ENCODE peak calls at places on chromosomes 12 and 14, in five cellular contexts. One of them, this sample, is unnamed.

GRCh38 chr12:29625359-29625953 is 128.0 kb upstream of the OVCH1 start:
- DNase-seq in psoas muscle: no peak
- DNase-seq in IMR-90: peak
- DNase-seq in tibial artery: no peak
- DNase-seq in H9: no peak
- DNase-seq in this sample: no peak

GRCh38 chr12:112577473-112578334 is 159.0 kb downstream of the PTPN11 start:
- DNase-seq in psoas muscle: no peak
- DNase-seq in IMR-90: no peak
- DNase-seq in tibial artery: no peak
- DNase-seq in H9: peak
- DNase-seq in this sample: no peak

GRCh38 chr12:52132754-52133161 is 53.3 kb downstream of the SMIM41 start:
- DNase-seq in psoas muscle: peak
- DNase-seq in IMR-90: no peak
- DNase-seq in tibial artery: peak
- DNase-seq in H9: no peak
- DNase-seq in this sample: no peak

GRCh38 chr14:61420326-61420725 is 98.9 kb downstream of the PRKCH start:
- DNase-seq in psoas muscle: no peak
- DNase-seq in IMR-90: peak
- DNase-seq in tibial artery: no peak
- DNase-seq in H9: no peak
- DNase-seq in this sample: no peak

GRCh38 chr12:104536841-104537240 is 80.1 kb downstream of the CHST11 start:
- DNase-seq in psoas muscle: no peak
- DNase-seq in IMR-90: no peak
- DNase-seq in tibial artery: no peak
- DNase-seq in H9: no peak
- DNase-seq in this sample: no peak

GRCh38 chr12:51217133-51217967 is 512 bp downstream of the POU6F1 start:
- DNase-seq in psoas muscle: peak
- DNase-seq in IMR-90: no peak
- DNase-seq in tibial artery: peak
- DNase-seq in H9: peak
- DNase-seq in this sample: peak

GRCh38 chr12:2753536-2753935 is 41.2 kb upstream of the FKBP4 start:
- DNase-seq in psoas muscle: no peak
- DNase-seq in IMR-90: no peak
- DNase-seq in tibial artery: no peak
- DNase-seq in H9: peak
- DNase-seq in this sample: no peak

GRCh38 chr14:78758333-78758732 is 588.2 kb downstream of the NRXN3 start:
- DNase-seq in psoas muscle: no peak
- DNase-seq in IMR-90: peak
- DNase-seq in tibial artery: no peak
- DNase-seq in H9: no peak
- DNase-seq in this sample: no peak

GRCh38 chr12:114166360-114166759 is 200.2 kb upstream of the RBM19 start:
- DNase-seq in psoas muscle: no peak
- DNase-seq in IMR-90: peak
- DNase-seq in tibial artery: no peak
- DNase-seq in H9: peak
- DNase-seq in this sample: no peak

GRCh38 chr14:60705100-60705499 is 19.1 kb downstream of the SIX4 start:
- DNase-seq in psoas muscle: no peak
- DNase-seq in IMR-90: no peak
- DNase-seq in tibial artery: no peak
- DNase-seq in H9: no peak
- DNase-seq in this sample: no peak

GRCh38 chr12:100114574-100114973 is 28.1 kb downstream of the BLTP3B start:
- DNase-seq in psoas muscle: no peak
- DNase-seq in IMR-90: no peak
- DNase-seq in tibial artery: no peak
- DNase-seq in H9: no peak
- DNase-seq in this sample: no peak

GRCh38 chr12:46268617-46269428 is at the start of gene SLC38A1:
- DNase-seq in psoas muscle: peak
- DNase-seq in IMR-90: peak
- DNase-seq in tibial artery: peak
- DNase-seq in H9: peak
- DNase-seq in this sample: peak

GRCh38 chr14:20412876-20413784 is at the start of gene TEP1:
- DNase-seq in psoas muscle: peak
- DNase-seq in IMR-90: peak
- DNase-seq in tibial artery: peak
- DNase-seq in H9: peak
- DNase-seq in this sample: peak

GRCh38 chr14:92421756-92422155 is 91.8 kb upstream of the RIN3 start:
- DNase-seq in psoas muscle: no peak
- DNase-seq in IMR-90: no peak
- DNase-seq in tibial artery: no peak
- DNase-seq in H9: no peak
- DNase-seq in this sample: no peak

GRCh38 chr14:55271572-55272414 is 572 bp downstream of the FBXO34 start:
- DNase-seq in psoas muscle: peak
- DNase-seq in IMR-90: peak
- DNase-seq in tibial artery: peak
- DNase-seq in H9: peak
- DNase-seq in this sample: peak

GRCh38 chr12:7374423-7375144 is 69.4 kb downstream of the CD163L1 start:
- DNase-seq in psoas muscle: peak
- DNase-seq in IMR-90: peak
- DNase-seq in tibial artery: no peak
- DNase-seq in H9: peak
- DNase-seq in this sample: peak

GRCh38 chr12:12872139-12872933 is 19.0 kb upstream of the GPRC5A start:
- DNase-seq in psoas muscle: no peak
- DNase-seq in IMR-90: peak
- DNase-seq in tibial artery: no peak
- DNase-seq in H9: peak
- DNase-seq in this sample: no peak

GRCh38 chr14:26138764-26139445 is 458.9 kb downstream of the NOVA1 start:
- DNase-seq in psoas muscle: no peak
- DNase-seq in IMR-90: no peak
- DNase-seq in tibial artery: no peak
- DNase-seq in H9: no peak
- DNase-seq in this sample: no peak

GRCh38 chr12:123041042-123041531 is 60.6 kb downstream of the ARL6IP4 start:
- DNase-seq in psoas muscle: no peak
- DNase-seq in IMR-90: no peak
- DNase-seq in tibial artery: no peak
- DNase-seq in H9: no peak
- DNase-seq in this sample: no peak

GRCh38 chr14:54498579-54498978 is 9.8 kb upstream of the GMFB start:
- DNase-seq in psoas muscle: no peak
- DNase-seq in IMR-90: no peak
- DNase-seq in tibial artery: no peak
- DNase-seq in H9: no peak
- DNase-seq in this sample: no peak

GRCh38 chr14:50335989-50336391 is 23.9 kb downstream of the DMAC2L start:
- DNase-seq in psoas muscle: peak
- DNase-seq in IMR-90: peak
- DNase-seq in tibial artery: no peak
- DNase-seq in H9: no peak
- DNase-seq in this sample: peak

GRCh38 chr12:69243099-69244084 is 4.0 kb downstream of the CPSF6 start:
- DNase-seq in psoas muscle: no peak
- DNase-seq in IMR-90: no peak
- DNase-seq in tibial artery: no peak
- DNase-seq in H9: no peak
- DNase-seq in this sample: no peak

GRCh38 chr14:99055019-99055418 is 217.0 kb downstream of the BCL11B start:
- DNase-seq in psoas muscle: no peak
- DNase-seq in IMR-90: no peak
- DNase-seq in tibial artery: no peak
- DNase-seq in H9: no peak
- DNase-seq in this sample: no peak

GRCh38 chr12:599756-600155 is 63.5 kb downstream of the NINJ2 start:
- DNase-seq in psoas muscle: no peak
- DNase-seq in IMR-90: no peak
- DNase-seq in tibial artery: peak
- DNase-seq in H9: no peak
- DNase-seq in this sample: no peak

GRCh38 chr14:64826845-64827244 is 52.9 kb downstream of the SPTB start:
- DNase-seq in psoas muscle: peak
- DNase-seq in IMR-90: no peak
- DNase-seq in tibial artery: no peak
- DNase-seq in H9: no peak
- DNase-seq in this sample: no peak

GRCh38 chr14:64834965-64835364 is 44.7 kb downstream of the SPTB start:
- DNase-seq in psoas muscle: no peak
- DNase-seq in IMR-90: no peak
- DNase-seq in tibial artery: no peak
- DNase-seq in H9: no peak
- DNase-seq in this sample: no peak

GRCh38 chr14:64828096-64828495 is 51.6 kb downstream of the SPTB start:
- DNase-seq in psoas muscle: no peak
- DNase-seq in IMR-90: no peak
- DNase-seq in tibial artery: no peak
- DNase-seq in H9: no peak
- DNase-seq in this sample: no peak

GRCh38 chr14:64831419-64831818 is 48.3 kb downstream of the SPTB start:
- DNase-seq in psoas muscle: no peak
- DNase-seq in IMR-90: no peak
- DNase-seq in tibial artery: no peak
- DNase-seq in H9: no peak
- DNase-seq in this sample: no peak

DNA sequence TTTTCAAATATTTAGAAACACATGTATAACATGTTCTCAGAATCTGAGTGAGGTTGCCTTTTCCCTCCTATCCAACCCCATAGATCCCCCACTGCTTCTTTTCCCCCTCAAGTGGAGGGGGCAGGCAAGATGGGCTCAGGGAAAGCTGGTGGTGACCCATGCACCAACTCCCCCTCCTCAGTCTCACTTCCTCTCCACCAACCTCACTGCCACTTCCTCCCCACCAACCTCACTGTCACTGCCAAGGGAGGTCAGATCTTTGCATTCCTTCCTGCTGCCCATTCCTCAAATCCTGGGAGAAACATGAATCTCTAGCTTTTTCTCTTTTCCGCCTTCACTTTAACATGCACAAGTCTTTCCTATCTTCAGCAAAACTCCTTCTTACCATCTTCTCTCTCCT is 48.7 kb downstream of the SPTB start:
- DNase-seq in psoas muscle: no peak
- DNase-seq in IMR-90: no peak
- DNase-seq in tibial artery: no peak
- DNase-seq in H9: no peak
- DNase-seq in this sample: no peak
- H3K27ac ChIP-seq in psoas muscle: peak
- H3K27ac ChIP-seq in IMR-90: no peak
- H3K27ac ChIP-seq in tibial artery: no peak
- H3K27ac ChIP-seq in H9: no peak
- H3K27ac ChIP-seq in this sample: no peak

GRCh38 chr14:65026526-65026925 is 39.8 kb downstream of the FNTB start:
- DNase-seq in psoas muscle: no peak
- DNase-seq in IMR-90: no peak
- DNase-seq in tibial artery: no peak
- DNase-seq in H9: no peak
- DNase-seq in this sample: no peak
- H3K27ac ChIP-seq in psoas muscle: no peak
- H3K27ac ChIP-seq in IMR-90: no peak
- H3K27ac ChIP-seq in tibial artery: no peak
- H3K27ac ChIP-seq in H9: no peak
- H3K27ac ChIP-seq in this sample: no peak

GRCh38 chr12:10719482-10719881 is 3.6 kb downstream of the YBX3 start:
- DNase-seq in psoas muscle: peak
- DNase-seq in IMR-90: no peak
- DNase-seq in tibial artery: no peak
- DNase-seq in H9: no peak
- DNase-seq in this sample: peak

GRCh38 chr12:10720974-10721565 is 2.1 kb downstream of the YBX3 start:
- DNase-seq in psoas muscle: no peak
- DNase-seq in IMR-90: no peak
- DNase-seq in tibial artery: no peak
- DNase-seq in H9: no peak
- DNase-seq in this sample: no peak

GRCh38 chr12:10722905-10723866 is at the start of gene YBX3:
- DNase-seq in psoas muscle: peak
- DNase-seq in IMR-90: peak
- DNase-seq in tibial artery: peak
- DNase-seq in H9: peak
- DNase-seq in this sample: peak

GRCh38 chr12:10721654-10722501 is 1.2 kb downstream of the YBX3 start:
- DNase-seq in psoas muscle: peak
- DNase-seq in IMR-90: peak
- DNase-seq in tibial artery: peak
- DNase-seq in H9: peak
- DNase-seq in this sample: peak

DNA sequence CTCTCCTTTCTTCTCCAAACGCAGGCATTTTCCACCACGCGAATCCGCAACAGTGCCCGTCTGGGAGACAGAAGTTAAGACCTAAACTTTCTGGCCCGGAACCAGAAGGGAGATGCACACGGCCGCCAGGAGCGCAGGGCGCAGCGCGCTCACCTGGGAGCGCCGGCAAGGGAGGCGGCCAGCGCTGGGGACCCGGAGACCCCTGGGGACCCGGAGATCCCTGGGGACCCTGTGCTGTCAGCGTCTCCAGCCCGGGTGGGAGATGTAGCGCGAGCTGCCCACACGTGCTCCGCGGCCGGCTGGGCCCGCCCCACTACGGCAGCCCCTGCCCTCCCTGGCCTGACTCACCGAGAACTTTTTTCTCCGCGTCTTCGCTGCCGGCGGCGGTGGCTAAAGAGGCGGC is 620 bp downstream of the YBX3 start:
- DNase-seq in psoas muscle: peak
- DNase-seq in IMR-90: peak
- DNase-seq in tibial artery: peak
- DNase-seq in H9: no peak
- DNase-seq in this sample: peak
- H3K27ac ChIP-seq in psoas muscle: peak
- H3K27ac ChIP-seq in IMR-90: peak
- H3K27ac ChIP-seq in tibial artery: peak
- H3K27ac ChIP-seq in H9: no peak
- H3K27ac ChIP-seq in this sample: peak

DNA sequence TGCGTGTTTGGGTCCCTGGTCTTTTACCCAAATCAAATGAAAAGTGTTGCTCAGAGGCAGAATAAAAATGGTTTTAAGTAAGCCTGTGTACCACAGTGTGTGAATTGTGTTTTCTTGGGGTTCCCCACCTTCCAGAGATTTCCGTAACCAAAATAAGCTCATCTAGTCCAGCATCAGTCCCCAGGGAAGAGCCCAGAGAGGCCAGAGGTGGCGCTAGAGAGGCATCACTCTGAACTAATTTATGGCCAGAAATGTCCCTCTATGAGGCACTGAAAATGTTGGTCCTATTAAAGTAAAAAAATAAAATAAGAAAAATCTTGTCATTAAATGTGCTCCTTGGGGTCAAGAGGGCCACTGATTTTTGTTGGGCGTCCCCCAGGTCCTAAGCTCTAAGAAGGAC is 24.9 kb upstream of the PRKAB1 start:
- DNase-seq in psoas muscle: no peak
- DNase-seq in IMR-90: no peak
- DNase-seq in tibial artery: no peak
- DNase-seq in H9: peak
- DNase-seq in this sample: no peak
- H3K27ac ChIP-seq in psoas muscle: peak
- H3K27ac ChIP-seq in IMR-90: no peak
- H3K27ac ChIP-seq in tibial artery: no peak
- H3K27ac ChIP-seq in H9: no peak
- H3K27ac ChIP-seq in this sample: no peak

This sample was measured in left ventricle myocardium inferior.